ENCODE peak calls at places on chromosomes 16 and 17, in five cellular contexts. B is iPS DF 6.9, M is PC-3, C is upper lobe of right lung, L is adrenal gland. Y is an unnamed sample. For H3K9me3, the result is how much of the 10 kb centered on the place peaks cover.

GRCh38 chr16:1183235-1183907 is 30.5 kb downstream of the CACNA1H start:
- DNase-seq in B (no peak), M (no peak), C (no peak), L (peak), Y (no peak)

GRCh38 chr17:28646039-28646754 is 1.2 kb upstream of the BLTP2 start:
- DNase-seq in B (no peak), M (no peak), C (no peak), L (peak), Y (no peak)

GRCh38 chr17:17205368-17206148 is 575 bp downstream of the PLD6 start:
- DNase-seq in B (no peak), M (peak), C (peak), L (peak), Y (no peak)

GRCh38 chr17:60169921-60170817 is 20.4 kb downstream of the CA4 start:
- DNase-seq in B (no peak), M (no peak), C (no peak), L (no peak), Y (no peak)

GRCh38 chr16:20004931-20005330 is 68.8 kb downstream of the GPR139 start:
- DNase-seq in B (no peak), M (no peak), C (no peak), L (no peak), Y (no peak)

GRCh38 chr17:39719563-39719962 is 10.8 kb downstream of the MIEN1 start:
- DNase-seq in B (no peak), M (no peak), C (no peak), L (no peak), Y (no peak)

GRCh38 chr16:68422396-68422964 is 25.8 kb downstream of the SMPD3 start:
- DNase-seq in B (no peak), M (no peak), C (no peak), L (no peak), Y (no peak)

GRCh38 chr16:10817963-10818941 is at the start of gene TVP23A:
- DNase-seq in B (peak), M (no peak), C (no peak), L (no peak), Y (no peak)

GRCh38 chr17:50899005-50899460 is 32.9 kb upstream of the TOB1 start:
- DNase-seq in B (no peak), M (no peak), C (peak), L (no peak), Y (no peak)

GRCh38 chr17:46182961-46183360 is 10.3 kb downstream of the KANSL1 start:
- DNase-seq in B (no peak), M (no peak), C (no peak), L (no peak), Y (no peak)

GRCh38 chr17:81233811-81234505 is 4.9 kb downstream of the TEPSIN start:
- DNase-seq in B (no peak), M (no peak), C (no peak), L (no peak), Y (no peak)

GRCh38 chr17:35986643-35987042 is at the start of gene CCL14:
- DNase-seq in B (no peak), M (no peak), C (no peak), L (no peak), Y (no peak)

GRCh38 chr16:75710344-75710743 is 9.1 kb upstream of the DUXB start:
- DNase-seq in B (no peak), M (no peak), C (no peak), L (no peak), Y (no peak)

GRCh38 chr17:43553501-43554018 is 7.4 kb upstream of the ETV4 start:
- DNase-seq in B (no peak), M (no peak), C (no peak), L (no peak), Y (no peak)

GRCh38 chr16:82639666-82640336 is 13.0 kb downstream of the CDH13 start:
- DNase-seq in B (peak), M (peak), C (peak), L (peak), Y (no peak)

GRCh38 chr17:37648555-37648954 is 5.3 kb upstream of the DDX52 start:
- DNase-seq in B (no peak), M (peak), C (no peak), L (no peak), Y (no peak)

GRCh38 chr17:35795007-35795870 is at the start of gene MMP28:
- DNase-seq in B (no peak), M (peak), C (peak), L (peak), Y (no peak)

GRCh38 chr16:51035110-51035498 is 116.0 kb downstream of the SALL1 start:
- DNase-seq in B (no peak), M (no peak), C (no peak), L (no peak), Y (no peak)

GRCh38 chr16:56930516-56931252 is 1.3 kb upstream of the HERPUD1 start:
- DNase-seq in B (no peak), M (no peak), C (no peak), L (no peak), Y (no peak)

GRCh38 chr17:73226556-73227172 is 33.8 kb downstream of the COG1 start:
- DNase-seq in B (no peak), M (no peak), C (no peak), L (no peak), Y (no peak)

GRCh38 chr17:2122641-2123302 is 67.9 kb downstream of the HIC1 start:
- DNase-seq in B (no peak), M (no peak), C (peak), L (peak), Y (no peak)

GRCh38 chr17:62140836-62141235 is 75.8 kb upstream of the MED13 start:
- DNase-seq in B (no peak), M (no peak), C (peak), L (peak), Y (no peak)

GRCh38 chr16:11986521-11987057 is 10.1 kb downstream of the SNX29 start:
- DNase-seq in B (no peak), M (no peak), C (no peak), L (no peak), Y (no peak)

GRCh38 chr16:68206224-68206623 is 29.7 kb downstream of the ESRP2 start:
- DNase-seq in B (no peak), M (no peak), C (no peak), L (no peak), Y (no peak)

GRCh38 chr16:82987767-82988166 is 361.0 kb downstream of the CDH13 start:
- DNase-seq in B (no peak), M (no peak), C (no peak), L (no peak), Y (no peak)

GRCh38 chr17:81097134-81097942 is 62.4 kb downstream of the BAIAP2 start:
- DNase-seq in B (no peak), M (peak), C (peak), L (peak), Y (no peak)

GRCh38 chr16:48430890-48431289 is 45.7 kb upstream of the SIAH1 start:
- DNase-seq in B (no peak), M (no peak), C (no peak), L (no peak), Y (no peak)

GRCh38 chr16:84098939-84099338 is 17.8 kb downstream of the MBTPS1 start:
- DNase-seq in B (no peak), M (no peak), C (no peak), L (no peak), Y (no peak)

GRCh38 chr16:12617401-12617819 is 186.3 kb downstream of the CPPED1 start:
- DNase-seq in B (no peak), M (no peak), C (no peak), L (no peak), Y (no peak)

GRCh38 chr16:57373117-57373947 is 1.0 kb downstream of the CX3CL1 start:
- DNase-seq in B (no peak), M (no peak), C (no peak), L (no peak), Y (no peak)

GRCh38 chr17:43784628-43785101 is 4.4 kb downstream of the CFAP97D1 start:
- DNase-seq in B (no peak), M (peak), C (no peak), L (no peak), Y (no peak)

GRCh38 chr17:44501866-44502265 is 1.3 kb downstream of the GPATCH8 start:
- DNase-seq in B (no peak), M (peak), C (no peak), L (no peak), Y (no peak)

GRCh38 chr16:87556941-87557459 is 45.3 kb upstream of the JPH3 start:
- DNase-seq in B (no peak), M (no peak), C (no peak), L (peak), Y (no peak)

GRCh38 chr16:66085651-66086050 is 280.8 kb upstream of the CDH5 start:
- DNase-seq in B (no peak), M (no peak), C (no peak), L (no peak), Y (no peak)
- H3K9me3 ChIP-seq in B (under half), M (under half), C (under half), L (under half), Y (under half)

DNA sequence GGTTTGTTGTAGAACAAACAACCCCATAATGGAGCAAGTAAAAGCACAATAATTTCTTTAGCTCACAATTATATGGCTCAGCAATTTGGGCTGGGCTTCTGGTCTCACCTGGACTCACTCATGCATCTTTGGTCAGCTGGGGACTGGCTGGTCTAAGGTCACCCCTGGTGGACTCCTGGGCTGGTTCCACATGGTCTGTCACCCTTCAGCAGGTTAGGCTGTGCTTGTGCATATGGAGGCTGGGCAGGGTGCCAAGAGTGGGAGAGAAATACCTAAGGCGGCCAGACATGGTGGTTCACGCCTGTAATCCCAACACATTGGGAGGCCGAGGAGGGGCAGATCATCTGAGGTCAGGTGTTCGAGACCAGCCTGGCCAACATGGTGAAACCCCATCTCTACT is 27.0 kb upstream of the SMURF2 start:
- DNase-seq in B (no peak), M (peak), C (no peak), L (no peak), Y (no peak)
- H3K9me3 ChIP-seq in B (under half), M (under half), C (under half), L (under half), Y (under half)

DNA sequence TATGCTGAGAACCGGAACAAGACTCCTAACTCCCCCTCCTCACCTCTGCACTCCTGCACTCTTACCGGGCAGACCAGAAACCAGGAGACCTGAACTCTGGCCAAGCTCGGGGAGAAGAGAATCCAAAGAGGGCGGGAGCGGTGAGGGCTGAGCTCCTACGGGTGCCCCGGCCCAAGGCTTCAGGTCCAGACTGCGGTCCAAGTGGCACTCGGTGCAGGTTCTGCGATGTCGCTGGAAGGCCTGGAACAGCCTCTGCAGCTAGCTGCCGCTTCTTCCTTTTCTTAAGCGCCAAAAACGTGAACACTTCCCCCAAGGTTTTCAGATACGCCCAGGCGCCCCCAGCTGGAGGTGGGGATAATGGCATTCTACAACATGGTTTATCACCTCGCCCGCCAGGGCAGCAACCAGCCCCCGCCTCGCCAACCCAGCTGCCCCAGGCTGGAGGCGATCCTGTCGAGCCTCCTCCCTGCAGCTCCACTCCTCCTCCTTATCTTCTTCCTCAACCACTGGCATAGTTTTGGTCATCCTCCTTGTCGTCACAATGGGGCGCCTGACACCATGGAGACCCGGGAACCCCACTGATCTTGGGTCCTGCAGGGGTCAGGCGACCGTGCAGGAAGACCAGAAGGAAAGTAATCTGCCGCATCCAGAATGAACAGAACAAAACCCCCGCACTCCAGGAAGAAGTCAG is 1735.9 kb downstream of the TP53TG3F start:
- DNase-seq in B (no peak), M (no peak), C (peak), L (no peak), Y (no peak)
- H3K9me3 ChIP-seq in B (under half), M (under half), C (under half), L (under half), Y (under half)

GRCh38 chr16:71449020-71449419 is 7.2 kb upstream of the TLE7 start:
- DNase-seq in B (no peak), M (no peak), C (no peak), L (no peak), Y (no peak)
- H3K9me3 ChIP-seq in B (under half), M (under half), C (half or more), L (under half), Y (under half)

GRCh38 chr16:3327514-3327913 is 22.2 kb downstream of the ZNF75A start:
- DNase-seq in B (no peak), M (no peak), C (no peak), L (no peak), Y (no peak)

GRCh38 chr16:3317315-3317999 is 12.2 kb downstream of the ZNF75A start:
- DNase-seq in B (no peak), M (no peak), C (no peak), L (no peak), Y (no peak)

DNA sequence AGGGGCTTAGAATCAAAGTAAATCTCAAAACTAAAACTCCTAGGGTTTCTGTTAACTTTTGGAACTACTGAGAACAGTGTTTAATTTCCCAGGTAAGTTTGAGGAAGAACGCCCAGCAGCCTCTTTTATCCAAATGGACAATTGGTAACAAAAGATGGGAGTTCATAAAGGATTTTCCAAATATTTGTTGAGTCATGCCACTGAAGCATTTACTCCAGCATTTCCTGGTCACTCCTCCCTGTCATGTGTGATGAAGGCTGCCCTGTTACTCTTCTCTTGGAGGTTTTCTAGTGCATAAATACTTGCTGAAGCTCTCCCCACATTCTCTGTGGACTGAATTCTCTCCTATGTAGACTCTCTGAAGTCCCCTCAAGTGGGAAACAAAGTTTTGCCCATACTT is 16.5 kb downstream of the ZNF75A start:
- DNase-seq in B (no peak), M (no peak), C (no peak), L (no peak), Y (no peak)
- H3K9me3 ChIP-seq in B (under half), M (under half), C (half or more), L (under half), Y (under half)

DNA sequence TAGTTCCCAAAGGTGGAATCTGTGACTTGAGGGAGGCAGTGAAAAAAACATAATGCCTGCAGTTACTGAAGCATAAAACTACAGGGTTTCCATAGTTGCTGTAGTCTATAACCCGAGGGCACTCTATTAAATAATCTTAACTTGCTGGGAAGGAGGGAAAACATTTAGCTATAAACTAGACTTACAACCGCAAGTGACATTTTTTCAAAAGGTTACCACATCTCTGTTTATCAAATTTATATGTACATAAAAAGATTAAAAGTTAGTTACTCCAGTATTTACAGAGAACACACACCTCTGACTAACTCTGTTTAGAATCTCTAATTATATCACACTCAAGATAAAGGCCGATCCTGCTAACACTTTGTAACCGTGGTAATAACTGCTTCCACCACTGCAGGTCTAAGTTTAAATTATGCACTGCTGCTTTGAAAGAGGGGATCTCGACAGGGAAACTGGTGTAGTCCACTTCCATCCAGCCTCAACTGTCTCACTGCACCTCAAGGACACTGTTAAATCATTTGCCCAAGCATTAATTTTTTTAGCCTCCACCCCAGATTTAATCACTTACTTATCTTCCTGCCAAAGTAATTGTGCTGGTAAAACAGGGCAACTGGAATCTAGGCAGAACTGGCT is 14.6 kb downstream of the KCNJ16 start:
- DNase-seq in B (no peak), M (peak), C (no peak), L (no peak), Y (peak)
- H3K9me3 ChIP-seq in B (under half), M (under half), C (under half), L (under half), Y (under half)

Y was measured in SK-N-MC.